ENCODE peak calls at places on chromosomes 4 and X, in seven cellular contexts. X is mammary epithelial cell; J is prostate gland; L is right lobe of liver; S is ovary; H is CD8-positive, alpha-beta T cell; D is heart left ventricle. Y is an unnamed sample.

GRCh38 chr4:14841801-14842748 is 160.2 kb upstream of the CPEB2 start:
- DNase-seq in X (peak; percentile 31), L (no peak), D (peak; percentile 74), S (no peak), H (no peak), J (no peak), Y (peak; percentile 85)

GRCh38 chrX:42714981-42715688 is 62.8 kb downstream of the PPP1R2C start:
- DNase-seq in L (peak; percentile 62), D (peak; percentile 35), J (peak; percentile 64), S (no peak), X (peak; percentile 38), H (peak; percentile 40), Y (peak; percentile 64)

GRCh38 chrX:154411322-154411980 is at the start of gene TAFAZZIN:
- DNase-seq in H (peak; percentile 70), X (peak; percentile 56), J (peak; percentile 44), S (peak; percentile 67), L (peak; percentile 75), D (peak; percentile 78), Y (peak; percentile 93)

GRCh38 chr4:86653237-86653865 is 59.2 kb downstream of the PTPN13 start:
- DNase-seq in X (no peak), H (no peak), D (no peak), J (no peak), S (no peak), L (no peak), Y (no peak)

GRCh38 chr4:187550256-187550950 is 445.2 kb upstream of the ZFP42 start:
- DNase-seq in D (no peak), X (peak; percentile 23), J (no peak), S (no peak), L (no peak), H (no peak), Y (no peak)

GRCh38 chr4:139279723-139280620 is at the start of gene MGARP:
- DNase-seq in X (peak; percentile 33), D (no peak), J (no peak), H (no peak), S (peak; percentile 57), L (no peak), Y (peak; percentile 82)

GRCh38 chr4:48085821-48086602 is 48.0 kb downstream of the TXK start:
- DNase-seq in H (no peak), L (no peak), S (no peak), J (no peak), X (no peak), D (no peak), Y (no peak)

GRCh38 chrX:13742397-13743176 is 8.0 kb downstream of the OFD1 start:
- DNase-seq in L (no peak), D (no peak), X (no peak), J (no peak), S (no peak), H (peak; percentile 51), Y (no peak)

GRCh38 chr4:130233377-130234047 is 1137.6 kb downstream of the C4orf33 start:
- DNase-seq in J (no peak), H (no peak), X (peak; percentile 28), S (no peak), D (no peak), L (no peak), Y (no peak)

GRCh38 chr4:123819362-123820035 is 422.9 kb downstream of the SPRY1 start:
- DNase-seq in X (peak; percentile 82), H (no peak), J (no peak), S (no peak), L (no peak), D (no peak), Y (no peak)

GRCh38 chr4:25815586-25815985 is 47.2 kb downstream of the SEL1L3 start:
- DNase-seq in X (no peak), H (no peak), J (no peak), D (no peak), S (no peak), L (no peak), Y (no peak)

GRCh38 chrX:19440713-19441112 is 74.6 kb downstream of the MAP3K15 start:
- DNase-seq in S (no peak), X (peak; percentile 49), H (no peak), J (no peak), L (no peak), D (no peak), Y (no peak)

GRCh38 chrX:34654939-34655338 is 2.1 kb downstream of the TMEM47 start:
- DNase-seq in J (no peak), X (peak; percentile 3), L (no peak), H (no peak), S (no peak), D (no peak), Y (no peak)
- H3K4me3 ChIP-seq in J (peak overlapping the region; percentile 56), X (peak overlapping the region; percentile 19), L (no peak overlapping the region), H (no peak overlapping the region), S (peak overlapping the region; percentile 73), D (peak overlapping the region; percentile 69), Y (peak overlapping the region; percentile 43)

GRCh38 chr4:2761035-2761923 is 5.1 kb upstream of the TNIP2 start:
- DNase-seq in H (no peak), X (no peak), J (no peak), D (no peak), S (no peak), L (peak; percentile 69), Y (peak; percentile 50)
- TF ChIP-seq CTCF in H (no peak), X (no peak), J (no peak), D (no peak), S (no peak), L (peak; percentile 17), Y (no peak)

DNA sequence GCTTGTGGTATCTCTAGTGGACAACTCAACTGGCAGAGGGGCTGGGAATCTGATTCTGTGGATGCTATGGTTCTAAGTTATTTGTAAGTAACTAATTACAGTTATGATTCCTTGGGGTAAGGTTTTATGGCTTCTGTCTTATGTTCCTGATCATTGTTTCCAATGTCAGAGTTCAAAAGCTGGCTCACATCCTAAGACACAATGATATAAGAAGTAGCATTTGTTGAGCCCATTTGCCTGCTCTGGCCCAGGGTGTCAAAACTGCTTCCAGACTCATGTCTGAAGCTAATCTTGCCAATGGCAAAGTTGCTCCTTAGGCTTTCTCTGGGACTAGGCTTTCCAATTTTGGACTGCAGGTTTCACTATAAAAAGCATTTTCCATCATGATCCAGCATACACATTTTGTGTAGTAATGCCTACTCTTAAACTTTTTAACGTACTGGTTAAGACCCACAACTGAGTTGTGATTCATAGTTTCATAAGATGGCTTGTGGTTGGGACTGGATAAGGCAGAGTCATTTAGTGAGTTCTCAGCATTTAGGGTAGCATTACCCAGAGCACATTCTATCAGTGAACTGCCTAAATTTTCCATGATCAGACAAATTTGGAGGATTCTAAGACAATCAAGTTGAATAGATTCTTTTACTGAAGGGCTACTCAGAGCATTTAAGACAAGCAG is 50.0 kb downstream of the CCNI start:
- DNase-seq in J (no peak), X (peak; percentile 55), H (no peak), L (no peak), D (no peak), S (no peak), Y (no peak)
- H3K36me3 ChIP-seq in J (no peaks in the 10 kb centered on the region), X (peaks cover 37% of the 10 kb centered on the region), H (peaks cover 4% of the 10 kb centered on the region), L (peaks cover 6% of the 10 kb centered on the region), D (peaks cover 15% of the 10 kb centered on the region), S (no peaks in the 10 kb centered on the region), Y (no peaks in the 10 kb centered on the region)

GRCh38 chr4:57040510-57040909 is 61.8 kb downstream of the POLR2B start:
- DNase-seq in D (no peak), X (no peak), S (no peak), H (no peak), L (no peak), J (no peak), Y (no peak)

GRCh38 chr4:57034571-57034970 is 55.9 kb downstream of the POLR2B start:
- DNase-seq in X (no peak), D (no peak), H (no peak), S (no peak), J (no peak), L (no peak), Y (no peak)

GRCh38 chr4:57043304-57044251 is 64.9 kb downstream of the POLR2B start:
- DNase-seq in S (no peak), D (peak; percentile 65), L (no peak), J (no peak), X (no peak), H (no peak), Y (no peak)

GRCh38 chr4:57039345-57039744 is 60.6 kb downstream of the POLR2B start:
- DNase-seq in J (no peak), H (no peak), L (no peak), D (no peak), X (peak; percentile 60), S (no peak), Y (no peak)

DNA sequence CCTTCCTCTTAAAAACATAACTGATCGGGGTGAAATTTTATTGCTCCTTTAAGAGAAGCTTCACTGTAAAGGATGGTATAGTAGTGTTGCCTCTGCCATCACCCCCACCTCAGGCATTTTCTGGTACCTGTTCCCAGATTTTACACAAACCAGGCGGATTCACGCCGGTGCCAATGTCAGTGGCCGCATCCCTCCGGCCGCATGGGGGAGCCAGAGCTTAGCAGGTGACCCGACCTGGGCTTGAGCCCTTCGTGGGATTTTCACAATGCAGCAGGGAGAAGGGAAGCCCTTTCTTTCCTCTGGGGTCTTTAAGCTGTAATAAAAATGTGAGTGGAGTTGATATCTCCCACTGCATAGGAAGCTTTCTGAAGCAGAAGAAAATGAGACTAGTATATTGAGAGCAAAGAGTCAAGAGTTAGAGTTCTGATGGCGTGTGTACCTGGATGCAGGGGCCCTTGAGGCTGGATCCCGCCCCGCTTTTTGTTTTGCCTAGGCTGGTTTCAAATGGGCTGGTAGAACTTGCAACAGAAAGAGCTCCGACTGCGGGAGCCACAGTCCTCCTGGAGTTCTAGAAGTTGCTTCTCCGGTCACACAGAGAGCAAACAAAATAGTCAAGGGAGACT is 59.4 kb downstream of the POLR2B start:
- DNase-seq in J (peak; percentile 43), D (peak; percentile 63), X (peak; percentile 32), L (peak; percentile 59), H (no peak), S (peak; percentile 60), Y (peak; percentile 87)
- H3K4me3 ChIP-seq in J (no peak overlapping the region), D (no peak overlapping the region), X (no peak overlapping the region), L (no peak overlapping the region), H (no peak overlapping the region), S (no peak overlapping the region), Y (no peak overlapping the region)

GRCh38 chr4:183449193-183449888 is 4.9 kb downstream of the CDKN2AIP start:
- DNase-seq in S (no peak), H (no peak), D (no peak), J (no peak), L (no peak), X (no peak), Y (no peak)

GRCh38 chr4:183444953-183445543 is 612 bp downstream of the CDKN2AIP start:
- DNase-seq in L (no peak), S (no peak), X (no peak), J (peak; percentile 24), D (peak; percentile 51), H (no peak), Y (peak; percentile 47)

GRCh38 chr4:183450108-183450507 is 5.7 kb downstream of the CDKN2AIP start:
- DNase-seq in D (no peak), L (no peak), H (no peak), J (no peak), S (no peak), X (no peak), Y (no peak)

GRCh38 chr4:183448436-183448835 is 4.0 kb downstream of the CDKN2AIP start:
- DNase-seq in J (no peak), H (no peak), D (no peak), X (no peak), S (no peak), L (no peak), Y (no peak)

DNA sequence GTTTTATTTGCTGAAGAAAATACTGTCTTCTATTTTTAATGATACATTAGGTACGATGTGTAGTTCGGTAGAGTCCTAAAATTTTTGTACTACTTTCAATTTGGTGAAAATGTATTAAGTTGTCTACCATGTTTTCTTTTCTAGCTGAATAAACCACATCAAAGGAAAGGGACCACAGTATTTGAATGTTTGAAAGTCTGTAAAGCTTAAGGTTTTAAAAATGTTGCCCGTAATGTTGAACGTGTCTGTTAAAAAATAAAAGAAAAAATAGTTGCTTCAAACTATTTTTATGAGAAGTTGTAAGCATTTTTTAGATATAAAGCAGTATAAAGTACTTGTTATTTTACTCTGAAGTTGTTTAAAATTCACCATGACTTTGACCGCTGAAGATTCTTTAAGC is 3.2 kb downstream of the CDKN2AIP start:
- DNase-seq in X (no peak), J (no peak), H (no peak), S (no peak), L (no peak), D (no peak), Y (no peak)
- TF ChIP-seq CTCF in X (no peak), J (no peak), H (no peak), S (no peak), L (no peak), D (no peak), Y (no peak)